ENCODE peak calls at places on chromosome 20, in five cellular contexts. V is uterus, B is IMR-90, C is HCT116, G is spleen. Q is an unnamed sample.

GRCh38 chr20:10216146-10216741 is 2.4 kb upstream of the SNAP25 start:
- DNase-seq in V (no peak), B (peak), C (no peak), G (no peak), Q (no peak)

GRCh38 chr20:51500936-51501335 is 41.6 kb downstream of the NFATC2 start:
- DNase-seq in V (no peak), B (no peak), C (no peak), G (no peak), Q (peak)

GRCh38 chr20:37347891-37348642 is 2.1 kb downstream of the SRC start:
- DNase-seq in V (no peak), B (no peak), C (no peak), G (peak), Q (no peak)

GRCh38 chr20:63492518-63492917 is 6.4 kb downstream of the EEF1A2 start:
- DNase-seq in V (no peak), B (no peak), C (no peak), G (no peak), Q (no peak)

GRCh38 chr20:7926767-7927166 is 13.5 kb downstream of the HAO1 start:
- DNase-seq in V (no peak), B (peak), C (peak), G (no peak), Q (peak)

GRCh38 chr20:33554914-33555420 is 65.1 kb downstream of the CBFA2T2 start:
- DNase-seq in V (no peak), B (peak), C (peak), G (no peak), Q (peak)

GRCh38 chr20:63483834-63484233 is 11.4 kb upstream of the KCNQ2 start:
- DNase-seq in V (no peak), B (no peak), C (no peak), G (no peak), Q (no peak)

GRCh38 chr20:38156888-38157634 is 8.0 kb downstream of the TGM2 start:
- DNase-seq in V (peak), B (peak), C (no peak), G (no peak), Q (no peak)

GRCh38 chr20:3595541-3595940 is 67.7 kb downstream of the GFRA4 start:
- DNase-seq in V (no peak), B (no peak), C (no peak), G (no peak), Q (no peak)

GRCh38 chr20:48461351-48461750 is 366.4 kb downstream of the PREX1 start:
- DNase-seq in V (no peak), B (no peak), C (no peak), G (no peak), Q (no peak)

GRCh38 chr20:58888521-58889333 is 36.2 kb downstream of the GNAS start:
- DNase-seq in V (peak), B (peak), C (no peak), G (peak), Q (peak)
- H3K4me3 ChIP-seq in V (peak), B (peak), C (peak), G (peak), Q (peak)

GRCh38 chr20:55632592-55632991 is 372.7 kb downstream of the CBLN4 start:
- DNase-seq in V (no peak), B (no peak), C (no peak), G (no peak), Q (no peak)
- TF ChIP-seq CTCF in V (no peak), B (no peak), C (no peak), G (no peak), Q (no peak)

GRCh38 chr20:23925789-23926525 is 46.4 kb upstream of the CST5 start:
- DNase-seq in V (no peak), B (no peak), C (no peak), G (no peak), Q (no peak)

GRCh38 chr20:23926941-23927872 is 47.7 kb upstream of the CST5 start:
- DNase-seq in V (no peak), B (no peak), C (no peak), G (no peak), Q (no peak)

GRCh38 chr20:23926526-23926880 is 47.0 kb upstream of the CST5 start:
- DNase-seq in V (no peak), B (no peak), C (no peak), G (no peak), Q (no peak)

GRCh38 chr20:23928788-23929187 is 49.2 kb upstream of the CST5 start:
- DNase-seq in V (no peak), B (no peak), C (no peak), G (no peak), Q (no peak)

DNA sequence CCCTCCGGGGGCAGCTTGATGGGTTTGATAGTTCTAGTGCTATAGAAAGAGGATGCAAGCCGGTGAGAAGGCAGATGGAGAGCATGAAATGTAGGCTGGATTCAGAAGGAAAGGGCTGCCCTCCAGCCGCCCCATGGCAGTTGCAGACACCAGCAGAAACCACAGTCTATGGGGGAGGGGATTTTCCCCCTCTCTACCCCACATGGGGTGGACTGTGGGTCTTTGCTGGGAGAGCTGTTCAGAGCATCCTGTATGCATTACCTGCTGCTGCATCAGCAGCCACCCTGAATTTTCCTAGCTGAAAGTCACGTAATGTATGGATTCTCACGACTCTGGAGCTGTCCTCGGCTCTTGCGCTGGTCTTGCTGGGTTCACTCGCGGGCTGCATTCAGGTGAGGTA is 48.8 kb upstream of the CST5 start:
- DNase-seq in V (no peak), B (no peak), C (no peak), G (no peak), Q (no peak)
- TF ChIP-seq POLR2A in V (no peak), B (no peak), C (no peak), G (no peak), Q (no peak)

DNA sequence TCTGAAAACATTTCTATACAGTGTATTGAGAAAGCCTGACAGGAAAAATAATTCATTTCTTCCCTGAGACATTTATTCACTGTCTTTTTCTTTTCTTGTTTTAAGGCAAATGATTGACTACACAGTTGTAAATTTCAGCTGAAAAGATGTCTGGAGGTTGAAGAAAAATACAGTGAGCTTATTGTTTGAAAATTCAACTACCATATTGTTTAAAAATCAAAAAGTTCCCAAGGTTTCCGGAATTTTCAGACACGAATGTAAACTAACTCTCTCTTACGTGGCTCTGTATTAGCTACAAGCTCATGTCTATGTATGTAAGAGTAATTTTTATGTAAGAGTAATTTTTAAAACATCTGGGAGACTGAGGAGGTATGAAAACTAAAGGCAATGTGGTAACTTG is 1.5 kb downstream of the PTGIS start:
- DNase-seq in V (no peak), B (peak), C (no peak), G (no peak), Q (no peak)
- H3K4me3 ChIP-seq in V (peak), B (no peak), C (no peak), G (no peak), Q (no peak)

DNA sequence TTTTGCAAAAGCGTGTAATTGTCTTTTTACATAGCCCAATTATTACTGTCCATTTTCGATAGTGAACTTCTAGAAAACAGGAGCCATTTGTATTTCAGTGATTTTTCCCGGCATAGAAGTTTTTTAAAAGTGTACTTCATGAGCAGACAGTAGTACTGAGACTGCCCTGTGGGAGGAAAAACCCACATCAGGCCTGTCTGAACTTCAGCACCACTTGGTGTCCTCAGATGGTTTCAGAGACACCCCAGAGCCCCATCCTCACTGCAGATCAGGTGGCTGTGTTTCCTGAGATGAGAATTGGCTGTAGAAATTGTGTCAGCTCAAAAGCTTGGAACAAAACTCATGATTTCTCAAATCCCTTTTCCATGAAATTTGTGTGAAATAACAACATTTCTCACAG is 110.1 kb upstream of the RIN2 start:
- DNase-seq in V (no peak), B (no peak), C (no peak), G (no peak), Q (no peak)
- TF ChIP-seq CTCF in V (no peak), B (no peak), C (no peak), G (no peak), Q (no peak)